ENCODE peak calls at places on chromosomes 4 and X, in eight cellular contexts. R is H7, V is AG09309, I is head of caudate nucleus, K is AG04450, S is NCI-H526 treated with DMSO at 0.1 percent for 48 hours, H is tibial artery, E is cardiac fibroblast. D is an unnamed sample.

GRCh38 chr4:173121044-173121685 is 47.4 kb upstream of the GALNT7 start:
- DNase-seq in E (peak; percentile 46), K (no peak), H (no peak), S (no peak), R (peak; percentile 8), I (no peak), V (peak; percentile 11), D (no peak)

GRCh38 chrX:47217121-47217851 is 1.2 kb upstream of the CDK16 start:
- DNase-seq in H (peak; percentile 29), E (peak; percentile 68), S (peak; percentile 39), I (no peak), R (no peak), K (no peak), V (no peak), D (no peak)

GRCh38 chr4:78056265-78057129 is 626 bp upstream of the FRAS1 start:
- DNase-seq in H (peak; percentile 61), V (peak; percentile 23), R (peak; percentile 84), E (peak; percentile 84), K (no peak), S (peak; percentile 52), I (peak; percentile 44), D (peak; percentile 45)

GRCh38 chr4:41323186-41323585 is 66.5 kb downstream of the UCHL1 start:
- DNase-seq in E (peak; percentile 23), S (no peak), K (no peak), R (no peak), I (no peak), V (no peak), H (no peak), D (no peak)

GRCh38 chrX:7904557-7904956 is 22.7 kb downstream of the PNPLA4 start:
- DNase-seq in H (no peak), S (no peak), I (no peak), V (no peak), R (no peak), E (no peak), K (no peak), D (no peak)

GRCh38 chr4:15755321-15755750 is 22.8 kb upstream of the CD38 start:
- DNase-seq in K (peak; percentile 21), S (no peak), H (no peak), I (no peak), R (no peak), V (no peak), E (peak; percentile 32), D (peak; percentile 40)

GRCh38 chr4:36737691-36738090 is 456.3 kb downstream of the DTHD1 start:
- DNase-seq in E (no peak), V (no peak), K (no peak), I (no peak), H (no peak), R (no peak), S (no peak), D (no peak)

GRCh38 chr4:6668391-6668790 is 25.3 kb upstream of the S100P start:
- DNase-seq in S (no peak), I (no peak), H (no peak), E (no peak), K (peak; percentile 34), R (no peak), V (peak; percentile 32), D (peak; percentile 27)

GRCh38 chrX:4268676-4269075 is 555.2 kb upstream of the PRKX start:
- DNase-seq in I (no peak), H (no peak), E (no peak), S (no peak), K (no peak), V (no peak), R (no peak), D (no peak)

GRCh38 chrX:133698298-133698697 is 283.0 kb upstream of the GPC4 start:
- DNase-seq in I (no peak), V (no peak), R (no peak), K (peak; percentile 4), S (no peak), H (no peak), E (peak; percentile 28), D (no peak)

D was measured in non-pigmented ciliary epithelial cell.